ENCODE peak calls at places on chromosomes 7 and 10, in six cellular contexts. One of them, this sample, is unnamed.

GRCh38 chr10:49398000-49398861 is 2.3 kb upstream of the DRGX start:
- DNase-seq in iris pigment epithelial cell: peak
- DNase-seq in RWPE1: peak
- DNase-seq in CD4-positive, CD25-positive, alpha-beta regulatory T cell: peak
- DNase-seq in NCI-H1092: no peak
- DNase-seq in activated naive CD4-positive, alpha-beta T cell treated with anti-CD3 and anti-CD28 coated beads for 36 hours: peak
- DNase-seq in this sample: no peak

GRCh38 chr10:86226016-86226415 is 140.6 kb downstream of the GRID1 start:
- DNase-seq in NCI-H1092: no peak
- DNase-seq in RWPE1: no peak
- DNase-seq in iris pigment epithelial cell: no peak
- DNase-seq in CD4-positive, CD25-positive, alpha-beta regulatory T cell: no peak
- DNase-seq in activated naive CD4-positive, alpha-beta T cell treated with anti-CD3 and anti-CD28 coated beads for 36 hours: no peak
- DNase-seq in this sample: no peak

GRCh38 chr7:120089968-120090367 is 183.0 kb upstream of the KCND2 start:
- DNase-seq in activated naive CD4-positive, alpha-beta T cell treated with anti-CD3 and anti-CD28 coated beads for 36 hours: no peak
- DNase-seq in CD4-positive, CD25-positive, alpha-beta regulatory T cell: no peak
- DNase-seq in RWPE1: peak
- DNase-seq in iris pigment epithelial cell: peak
- DNase-seq in NCI-H1092: no peak
- DNase-seq in this sample: no peak

GRCh38 chr7:80014507-80014906 is 120.1 kb upstream of the GNAI1 start:
- DNase-seq in activated naive CD4-positive, alpha-beta T cell treated with anti-CD3 and anti-CD28 coated beads for 36 hours: no peak
- DNase-seq in RWPE1: no peak
- DNase-seq in CD4-positive, CD25-positive, alpha-beta regulatory T cell: no peak
- DNase-seq in iris pigment epithelial cell: peak
- DNase-seq in NCI-H1092: no peak
- DNase-seq in this sample: no peak

GRCh38 chr7:130037703-130038102 is 13.5 kb downstream of the ZC3HC1 start:
- DNase-seq in RWPE1: no peak
- DNase-seq in NCI-H1092: no peak
- DNase-seq in iris pigment epithelial cell: peak
- DNase-seq in activated naive CD4-positive, alpha-beta T cell treated with anti-CD3 and anti-CD28 coated beads for 36 hours: no peak
- DNase-seq in CD4-positive, CD25-positive, alpha-beta regulatory T cell: no peak
- DNase-seq in this sample: no peak

GRCh38 chr10:17062493-17063487 is 66.8 kb downstream of the CUBN start:
- DNase-seq in CD4-positive, CD25-positive, alpha-beta regulatory T cell: no peak
- DNase-seq in iris pigment epithelial cell: peak
- DNase-seq in NCI-H1092: no peak
- DNase-seq in RWPE1: peak
- DNase-seq in activated naive CD4-positive, alpha-beta T cell treated with anti-CD3 and anti-CD28 coated beads for 36 hours: no peak
- DNase-seq in this sample: no peak

GRCh38 chr7:78326189-78326588 is 527.6 kb downstream of the PHTF2 start:
- DNase-seq in CD4-positive, CD25-positive, alpha-beta regulatory T cell: no peak
- DNase-seq in NCI-H1092: no peak
- DNase-seq in iris pigment epithelial cell: peak
- DNase-seq in activated naive CD4-positive, alpha-beta T cell treated with anti-CD3 and anti-CD28 coated beads for 36 hours: no peak
- DNase-seq in RWPE1: peak
- DNase-seq in this sample: no peak

GRCh38 chr7:38907066-38907465 is 1.9 kb downstream of the VPS41 start:
- DNase-seq in CD4-positive, CD25-positive, alpha-beta regulatory T cell: no peak
- DNase-seq in NCI-H1092: no peak
- DNase-seq in activated naive CD4-positive, alpha-beta T cell treated with anti-CD3 and anti-CD28 coated beads for 36 hours: no peak
- DNase-seq in RWPE1: no peak
- DNase-seq in iris pigment epithelial cell: no peak
- DNase-seq in this sample: no peak

GRCh38 chr7:117399820-117400422 is 27.4 kb downstream of the ASZ1 start:
- DNase-seq in NCI-H1092: no peak
- DNase-seq in iris pigment epithelial cell: no peak
- DNase-seq in CD4-positive, CD25-positive, alpha-beta regulatory T cell: no peak
- DNase-seq in activated naive CD4-positive, alpha-beta T cell treated with anti-CD3 and anti-CD28 coated beads for 36 hours: no peak
- DNase-seq in RWPE1: peak
- DNase-seq in this sample: peak

GRCh38 chr10:22317771-22318565 is 1.8 kb downstream of the COMMD3 start:
- DNase-seq in RWPE1: no peak
- DNase-seq in CD4-positive, CD25-positive, alpha-beta regulatory T cell: no peak
- DNase-seq in activated naive CD4-positive, alpha-beta T cell treated with anti-CD3 and anti-CD28 coated beads for 36 hours: no peak
- DNase-seq in NCI-H1092: no peak
- DNase-seq in iris pigment epithelial cell: no peak
- DNase-seq in this sample: no peak

GRCh38 chr10:10460452-10460851 is 557.2 kb upstream of the CELF2 start:
- DNase-seq in NCI-H1092: no peak
- DNase-seq in CD4-positive, CD25-positive, alpha-beta regulatory T cell: no peak
- DNase-seq in activated naive CD4-positive, alpha-beta T cell treated with anti-CD3 and anti-CD28 coated beads for 36 hours: no peak
- DNase-seq in iris pigment epithelial cell: no peak
- DNase-seq in RWPE1: no peak
- DNase-seq in this sample: no peak